ENCODE peak calls at places on chromosomes 4 and X, in six cellular contexts. M is mammary epithelial cell, Q is cardiac muscle cell, D is tibial nerve, T is stomach, I is dorsolateral prefrontal cortex. K is an unnamed sample.

GRCh38 chr4:48252313-48252712 is 17.3 kb downstream of the TEC start:
- DNase-seq in M (peak), Q (no peak), D (no peak), T (no peak), I (no peak), K (no peak)

GRCh38 chr4:108172780-108173598 is 4.3 kb upstream of the LEF1 start:
- DNase-seq in M (peak), Q (peak), D (peak), T (peak), I (no peak), K (peak)

GRCh38 chr4:128517739-128518510 is 230.3 kb upstream of the PGRMC2 start:
- DNase-seq in M (peak), Q (peak), D (peak), T (peak), I (no peak), K (no peak)

GRCh38 chrX:78708171-78708570 is 39.3 kb upstream of the LPAR4 start:
- DNase-seq in M (peak), Q (peak), D (no peak), T (no peak), I (no peak), K (no peak)

GRCh38 chr4:1463088-1463926 is 57.1 kb upstream of the NKX1-1 start:
- DNase-seq in M (no peak), Q (peak), D (no peak), T (peak), I (peak), K (no peak)

GRCh38 chrX:38215141-38215540 is 5.5 kb downstream of the SRPX start:
- DNase-seq in M (peak), Q (peak), D (no peak), T (no peak), I (no peak), K (no peak)

GRCh38 chr4:8675383-8675782 is 82.8 kb downstream of the CPZ start:
- DNase-seq in M (no peak), Q (peak), D (no peak), T (no peak), I (peak), K (no peak)

GRCh38 chrX:15269618-15270521 is at the start of gene ASB9:
- DNase-seq in M (peak), Q (peak), D (peak), T (peak), I (no peak), K (peak)

GRCh38 chrX:151478052-151478451 is 81.0 kb downstream of the VMA21 start:
- DNase-seq in M (no peak), Q (no peak), D (no peak), T (no peak), I (no peak), K (no peak)

GRCh38 chrX:56797966-56798711 is 69.1 kb downstream of the NBDY start:
- DNase-seq in M (no peak), Q (peak), D (no peak), T (peak), I (no peak), K (no peak)

GRCh38 chr4:101981756-101982155 is 191.2 kb downstream of the BANK1 start:
- DNase-seq in M (peak), Q (no peak), D (no peak), T (no peak), I (no peak), K (peak)

GRCh38 chrX:32118832-32119231 is 1047.0 kb upstream of the FTHL17 start:
- DNase-seq in M (no peak), Q (no peak), D (no peak), T (no peak), I (no peak), K (no peak)
- H3K4me3 ChIP-seq in M (no peak), Q (no peak), D (no peak), T (no peak), I (no peak), K (no peak)

GRCh38 chrX:65034641-65035450 is 58.6 kb upstream of the ZC4H2 start:
- DNase-seq in M (peak), Q (peak), D (peak), T (peak), I (peak), K (peak)

GRCh38 chrX:65034292-65034640 is 58.0 kb upstream of the ZC4H2 start:
- DNase-seq in M (no peak), Q (no peak), D (no peak), T (no peak), I (no peak), K (no peak)

DNA sequence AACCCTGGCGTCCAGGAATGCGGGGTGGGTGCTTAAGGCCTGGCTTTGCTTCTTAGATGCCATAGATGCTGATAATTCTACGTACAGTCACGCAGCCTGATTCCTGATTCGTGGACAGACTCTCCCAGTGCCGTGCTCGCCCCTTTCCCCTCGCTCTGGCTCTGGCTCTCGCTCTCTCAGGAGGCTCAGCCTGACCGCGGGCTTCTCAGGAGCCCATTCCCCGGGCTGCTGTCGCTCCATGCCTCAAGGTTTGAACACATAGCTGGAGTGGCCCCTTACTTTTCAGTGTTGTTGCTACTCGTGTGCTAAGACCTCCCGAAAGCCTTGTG is 59.2 kb upstream of the ZC4H2 start:
- DNase-seq in M (no peak), Q (peak), D (peak), T (peak), I (no peak), K (peak)
- H3K4me3 ChIP-seq in M (peak), Q (peak), D (peak), T (peak), I (peak), K (peak)

GRCh38 chrX:115357316-115357715 is 67.8 kb downstream of the LUZP4 start:
- DNase-seq in M (no peak), Q (no peak), D (no peak), T (no peak), I (no peak), K (no peak)
- H3K4me3 ChIP-seq in M (no peak), Q (no peak), D (no peak), T (no peak), I (no peak), K (no peak)

GRCh38 chr4:142566243-142566642 is 279.9 kb downstream of the INPP4B start:
- DNase-seq in M (no peak), Q (no peak), D (no peak), T (no peak), I (no peak), K (no peak)
- H3K4me3 ChIP-seq in M (peak), Q (no peak), D (no peak), T (no peak), I (no peak), K (no peak)

K was measured in prostate gland.